ENCODE peak calls at places on chromosomes 1 and 21, in eight cellular contexts. One of them, this sample, is unnamed.
A peak's percentile ranks its signal among the peaks of the same experiment; 100 is the strongest.

GRCh38 chr1:37657620-37658412 is 23.1 kb upstream of the RSPO1 start:
- DNase-seq in fibroblast of lung: no peak
- DNase-seq in HuH-7: no peak
- DNase-seq in iPS-NIHi11: no peak
- DNase-seq in ACHN: no peak
- DNase-seq in NCI-H1694: no peak
- DNase-seq in activated naive CD4-positive, alpha-beta T cell: no peak
- DNase-seq in memory B cell: no peak
- DNase-seq in this sample: no peak

GRCh38 chr1:162389971-162390370 is 8.4 kb downstream of the C1orf226 start:
- DNase-seq in memory B cell: no peak
- DNase-seq in ACHN: peak; percentile 17
- DNase-seq in NCI-H1694: no peak
- DNase-seq in activated naive CD4-positive, alpha-beta T cell: no peak
- DNase-seq in iPS-NIHi11: no peak
- DNase-seq in HuH-7: no peak
- DNase-seq in fibroblast of lung: peak; percentile 14
- DNase-seq in this sample: no peak

GRCh38 chr1:224710196-224710595 is 94.1 kb downstream of the CNIH3 start:
- DNase-seq in ACHN: no peak
- DNase-seq in HuH-7: no peak
- DNase-seq in memory B cell: no peak
- DNase-seq in activated naive CD4-positive, alpha-beta T cell: no peak
- DNase-seq in NCI-H1694: no peak
- DNase-seq in fibroblast of lung: peak; percentile 40
- DNase-seq in iPS-NIHi11: no peak
- DNase-seq in this sample: no peak

GRCh38 chr1:32717503-32717902 is 14.9 kb upstream of the SYNC start:
- DNase-seq in iPS-NIHi11: no peak
- DNase-seq in HuH-7: no peak
- DNase-seq in NCI-H1694: no peak
- DNase-seq in fibroblast of lung: no peak
- DNase-seq in activated naive CD4-positive, alpha-beta T cell: no peak
- DNase-seq in ACHN: no peak
- DNase-seq in memory B cell: no peak
- DNase-seq in this sample: no peak

GRCh38 chr1:229781453-229781852 is 155.4 kb downstream of the URB2 start:
- DNase-seq in fibroblast of lung: no peak
- DNase-seq in HuH-7: no peak
- DNase-seq in ACHN: no peak
- DNase-seq in activated naive CD4-positive, alpha-beta T cell: no peak
- DNase-seq in NCI-H1694: peak; percentile 85
- DNase-seq in iPS-NIHi11: peak; percentile 39
- DNase-seq in memory B cell: no peak
- DNase-seq in this sample: no peak

GRCh38 chr1:194297999-194298598 is 1111.7 kb upstream of the B3GALT2 start:
- DNase-seq in activated naive CD4-positive, alpha-beta T cell: no peak
- DNase-seq in NCI-H1694: no peak
- DNase-seq in HuH-7: no peak
- DNase-seq in iPS-NIHi11: no peak
- DNase-seq in fibroblast of lung: no peak
- DNase-seq in ACHN: no peak
- DNase-seq in memory B cell: no peak
- DNase-seq in this sample: no peak

GRCh38 chr1:99264201-99265021 is at the start of gene PLPPR4:
- DNase-seq in iPS-NIHi11: peak; percentile 81
- DNase-seq in activated naive CD4-positive, alpha-beta T cell: no peak
- DNase-seq in memory B cell: no peak
- DNase-seq in HuH-7: peak; percentile 46
- DNase-seq in NCI-H1694: peak; percentile 7
- DNase-seq in ACHN: no peak
- DNase-seq in fibroblast of lung: peak; percentile 62
- DNase-seq in this sample: no peak

GRCh38 chr1:41492341-41492848 is 7.9 kb upstream of the EDN2 start:
- DNase-seq in ACHN: peak; percentile 53
- DNase-seq in memory B cell: no peak
- DNase-seq in activated naive CD4-positive, alpha-beta T cell: no peak
- DNase-seq in HuH-7: peak; percentile 75
- DNase-seq in fibroblast of lung: peak; percentile 41
- DNase-seq in iPS-NIHi11: peak; percentile 64
- DNase-seq in NCI-H1694: no peak
- DNase-seq in this sample: no peak

GRCh38 chr1:28248273-28249012 is 10.9 kb upstream of the SESN2 start:
- DNase-seq in activated naive CD4-positive, alpha-beta T cell: peak; percentile 45
- DNase-seq in fibroblast of lung: peak; percentile 68
- DNase-seq in NCI-H1694: peak; percentile 64
- DNase-seq in iPS-NIHi11: peak; percentile 54
- DNase-seq in ACHN: peak; percentile 77
- DNase-seq in HuH-7: peak; percentile 43
- DNase-seq in memory B cell: peak; percentile 77
- DNase-seq in this sample: peak; percentile 45

GRCh38 chr1:226547754-226548191 is 791 bp upstream of the STUM start:
- DNase-seq in activated naive CD4-positive, alpha-beta T cell: peak; percentile 30
- DNase-seq in NCI-H1694: peak; percentile 94
- DNase-seq in iPS-NIHi11: peak; percentile 87
- DNase-seq in fibroblast of lung: peak; percentile 84
- DNase-seq in memory B cell: peak; percentile 64
- DNase-seq in ACHN: peak; percentile 85
- DNase-seq in HuH-7: peak; percentile 95
- DNase-seq in this sample: peak; percentile 37

GRCh38 chr21:41643246-41643966 is 123.4 kb downstream of the RIPK4 start:
- DNase-seq in HuH-7: no peak
- DNase-seq in fibroblast of lung: peak; percentile 58
- DNase-seq in ACHN: no peak
- DNase-seq in NCI-H1694: no peak
- DNase-seq in activated naive CD4-positive, alpha-beta T cell: no peak
- DNase-seq in memory B cell: no peak
- DNase-seq in iPS-NIHi11: no peak
- DNase-seq in this sample: no peak

GRCh38 chr1:10401281-10401680 is 2.4 kb downstream of the PGD start:
- DNase-seq in iPS-NIHi11: no peak
- DNase-seq in HuH-7: no peak
- DNase-seq in fibroblast of lung: peak; percentile 27
- DNase-seq in memory B cell: no peak
- DNase-seq in NCI-H1694: no peak
- DNase-seq in ACHN: no peak
- DNase-seq in activated naive CD4-positive, alpha-beta T cell: no peak
- DNase-seq in this sample: no peak

GRCh38 chr1:167344112-167344511 is 123.4 kb downstream of the POU2F1 start:
- DNase-seq in activated naive CD4-positive, alpha-beta T cell: no peak
- DNase-seq in NCI-H1694: no peak
- DNase-seq in fibroblast of lung: peak; percentile 92
- DNase-seq in memory B cell: no peak
- DNase-seq in ACHN: no peak
- DNase-seq in HuH-7: no peak
- DNase-seq in iPS-NIHi11: no peak
- DNase-seq in this sample: no peak

GRCh38 chr1:185439727-185440415 is 122.8 kb upstream of the IVNS1ABP start:
- DNase-seq in fibroblast of lung: peak; percentile 81
- DNase-seq in iPS-NIHi11: no peak
- DNase-seq in HuH-7: no peak
- DNase-seq in memory B cell: no peak
- DNase-seq in ACHN: no peak
- DNase-seq in activated naive CD4-positive, alpha-beta T cell: no peak
- DNase-seq in NCI-H1694: no peak
- DNase-seq in this sample: peak; percentile 95

GRCh38 chr1:108716437-108717230 is 3.9 kb downstream of the FNDC7 start:
- DNase-seq in NCI-H1694: no peak
- DNase-seq in HuH-7: no peak
- DNase-seq in activated naive CD4-positive, alpha-beta T cell: no peak
- DNase-seq in iPS-NIHi11: no peak
- DNase-seq in fibroblast of lung: peak; percentile 54
- DNase-seq in memory B cell: no peak
- DNase-seq in ACHN: no peak
- DNase-seq in this sample: no peak

GRCh38 chr1:42934541-42935312 is 23.9 kb downstream of the SLC2A1 start:
- DNase-seq in memory B cell: no peak
- DNase-seq in HuH-7: no peak
- DNase-seq in iPS-NIHi11: no peak
- DNase-seq in activated naive CD4-positive, alpha-beta T cell: no peak
- DNase-seq in NCI-H1694: no peak
- DNase-seq in fibroblast of lung: no peak
- DNase-seq in ACHN: no peak
- DNase-seq in this sample: no peak

GRCh38 chr1:204573563-204573925 is 57.3 kb downstream of the MDM4 start:
- DNase-seq in HuH-7: no peak
- DNase-seq in fibroblast of lung: peak; percentile 62
- DNase-seq in ACHN: no peak
- DNase-seq in activated naive CD4-positive, alpha-beta T cell: no peak
- DNase-seq in NCI-H1694: no peak
- DNase-seq in iPS-NIHi11: no peak
- DNase-seq in memory B cell: no peak
- DNase-seq in this sample: no peak

GRCh38 chr1:10738125-10738746 is 58.2 kb downstream of the CASZ1 start:
- DNase-seq in activated naive CD4-positive, alpha-beta T cell: no peak
- DNase-seq in memory B cell: no peak
- DNase-seq in HuH-7: no peak
- DNase-seq in ACHN: no peak
- DNase-seq in fibroblast of lung: no peak
- DNase-seq in NCI-H1694: no peak
- DNase-seq in iPS-NIHi11: peak; percentile 57
- DNase-seq in this sample: no peak

GRCh38 chr1:234961468-234962339 is 166.9 kb downstream of the TOMM20 start:
- DNase-seq in ACHN: peak; percentile 85
- DNase-seq in HuH-7: no peak
- DNase-seq in NCI-H1694: no peak
- DNase-seq in memory B cell: no peak
- DNase-seq in iPS-NIHi11: no peak
- DNase-seq in fibroblast of lung: peak; percentile 96
- DNase-seq in activated naive CD4-positive, alpha-beta T cell: no peak
- DNase-seq in this sample: no peak

GRCh38 chr1:3787745-3788605 is 8.3 kb downstream of the LRRC47 start:
- DNase-seq in iPS-NIHi11: no peak
- DNase-seq in NCI-H1694: no peak
- DNase-seq in memory B cell: no peak
- DNase-seq in ACHN: no peak
- DNase-seq in fibroblast of lung: no peak
- DNase-seq in activated naive CD4-positive, alpha-beta T cell: no peak
- DNase-seq in HuH-7: no peak
- DNase-seq in this sample: no peak

GRCh38 chr1:51671527-51672325 is 54.8 kb downstream of the OSBPL9 start:
- DNase-seq in memory B cell: no peak
- DNase-seq in fibroblast of lung: peak; percentile 85
- DNase-seq in iPS-NIHi11: no peak
- DNase-seq in NCI-H1694: no peak
- DNase-seq in ACHN: no peak
- DNase-seq in HuH-7: no peak
- DNase-seq in activated naive CD4-positive, alpha-beta T cell: no peak
- DNase-seq in this sample: no peak

GRCh38 chr1:203453616-203454015 is 22.0 kb upstream of the PRELP start:
- DNase-seq in activated naive CD4-positive, alpha-beta T cell: no peak
- DNase-seq in NCI-H1694: no peak
- DNase-seq in ACHN: no peak
- DNase-seq in fibroblast of lung: no peak
- DNase-seq in HuH-7: no peak
- DNase-seq in iPS-NIHi11: no peak
- DNase-seq in memory B cell: no peak
- DNase-seq in this sample: no peak

GRCh38 chr1:116738673-116739370 is 15.4 kb upstream of the CD2 start:
- DNase-seq in activated naive CD4-positive, alpha-beta T cell: peak; percentile 26
- DNase-seq in memory B cell: peak; percentile 30
- DNase-seq in HuH-7: no peak
- DNase-seq in NCI-H1694: no peak
- DNase-seq in iPS-NIHi11: no peak
- DNase-seq in ACHN: no peak
- DNase-seq in fibroblast of lung: no peak
- DNase-seq in this sample: no peak

GRCh38 chr1:200556005-200556404 is 64.5 kb downstream of the KIF14 start:
- DNase-seq in NCI-H1694: no peak
- DNase-seq in iPS-NIHi11: no peak
- DNase-seq in HuH-7: no peak
- DNase-seq in activated naive CD4-positive, alpha-beta T cell: no peak
- DNase-seq in ACHN: peak; percentile 21
- DNase-seq in fibroblast of lung: no peak
- DNase-seq in memory B cell: no peak
- DNase-seq in this sample: no peak

GRCh38 chr1:211831558-211832323 is 1.2 kb upstream of the LPGAT1 start:
- DNase-seq in ACHN: no peak
- DNase-seq in fibroblast of lung: no peak
- DNase-seq in activated naive CD4-positive, alpha-beta T cell: no peak
- DNase-seq in HuH-7: no peak
- DNase-seq in memory B cell: no peak
- DNase-seq in iPS-NIHi11: no peak
- DNase-seq in NCI-H1694: peak; percentile 19
- DNase-seq in this sample: no peak

GRCh38 chr1:94658221-94658620 is 116.7 kb upstream of the F3 start:
- DNase-seq in fibroblast of lung: peak; percentile 81
- DNase-seq in HuH-7: peak; percentile 34
- DNase-seq in activated naive CD4-positive, alpha-beta T cell: no peak
- DNase-seq in iPS-NIHi11: no peak
- DNase-seq in ACHN: no peak
- DNase-seq in NCI-H1694: no peak
- DNase-seq in memory B cell: no peak
- DNase-seq in this sample: no peak

GRCh38 chr1:177794316-177794991 is 175.4 kb downstream of the SEC16B start:
- DNase-seq in fibroblast of lung: no peak
- DNase-seq in NCI-H1694: no peak
- DNase-seq in activated naive CD4-positive, alpha-beta T cell: no peak
- DNase-seq in ACHN: no peak
- DNase-seq in iPS-NIHi11: peak; percentile 28
- DNase-seq in memory B cell: no peak
- DNase-seq in HuH-7: no peak
- DNase-seq in this sample: no peak

This sample was measured in epithelial cell of proximal tubule.